ENCODE peak calls at places on chromosome 12, in five cellular contexts. A is HS-5, Z is renal cortical epithelial cell, Q is H4, C is amniotic stem cell. T is an unnamed sample.

GRCh38 chr12:107488666-107489065 is 196.9 kb upstream of the PWP1 start:
- DNase-seq in A (no peak), Z (peak), Q (no peak), C (no peak), T (no peak)

GRCh38 chr12:6539276-6540134 is 5.2 kb downstream of the GAPDH start:
- DNase-seq in A (no peak), Z (no peak), Q (no peak), C (no peak), T (no peak)

GRCh38 chr12:124433147-124433874 is 134.1 kb downstream of the NCOR2 start:
- DNase-seq in A (no peak), Z (no peak), Q (no peak), C (no peak), T (no peak)

GRCh38 chr12:43154498-43155045 is 397.4 kb downstream of the ADAMTS20 start:
- DNase-seq in A (no peak), Z (no peak), Q (no peak), C (no peak), T (no peak)

GRCh38 chr12:122982494-122982850 is 2.0 kb downstream of the ARL6IP4 start:
- DNase-seq in A (no peak), Z (no peak), Q (no peak), C (no peak), T (no peak)

GRCh38 chr12:57461904-57462306 is 2.3 kb downstream of the GLI1 start:
- DNase-seq in A (no peak), Z (no peak), Q (peak), C (no peak), T (peak)

GRCh38 chr12:9701380-9702154 is 31.3 kb downstream of the CLECL1 start:
- DNase-seq in A (no peak), Z (no peak), Q (no peak), C (no peak), T (no peak)

GRCh38 chr12:58656254-58657009 is 263.9 kb downstream of the LRIG3 start:
- DNase-seq in A (no peak), Z (no peak), Q (no peak), C (no peak), T (no peak)

GRCh38 chr12:12926571-12927071 is 25.3 kb downstream of the GPRC5D start:
- DNase-seq in A (no peak), Z (no peak), Q (no peak), C (no peak), T (no peak)

GRCh38 chr12:40224439-40225291 is at the start of gene LRRK2:
- DNase-seq in A (no peak), Z (peak), Q (peak), C (peak), T (peak)

GRCh38 chr12:93002278-93003054 is 73.4 kb upstream of the EEA1 start:
- DNase-seq in A (no peak), Z (peak), Q (peak), C (peak), T (no peak)

GRCh38 chr12:108573310-108573709 is 10.9 kb downstream of the ISCU start:
- DNase-seq in A (no peak), Z (peak), Q (no peak), C (no peak), T (no peak)

GRCh38 chr12:68319988-68320623 is 12.1 kb downstream of the MDM1 start:
- DNase-seq in A (no peak), Z (no peak), Q (no peak), C (peak), T (no peak)

GRCh38 chr12:25423355-25423754 is 129.7 kb downstream of the LMNTD1 start:
- DNase-seq in A (no peak), Z (peak), Q (no peak), C (no peak), T (no peak)